ENCODE peak calls at places on chromosomes 3 and 15, in six cellular contexts. X, T, N, R, V and W are unnamed samples.

GRCh38 chr3:46750555-46751038 is 32.9 kb upstream of the PRSS50 start:
- DNase-seq in X (no peak), T (no peak), N (peak), R (no peak), V (no peak), W (no peak)

GRCh38 chr3:66210687-66211295 is 10.0 kb upstream of the SLC25A26 start:
- DNase-seq in X (no peak), T (no peak), N (no peak), R (no peak), V (no peak), W (no peak)

GRCh38 chr15:82647835-82648256 is 683 bp upstream of the CPEB1 start:
- DNase-seq in X (no peak), T (no peak), N (peak), R (no peak), V (no peak), W (peak)

GRCh38 chr3:123419850-123420292 is 29.0 kb downstream of the ADCY5 start:
- DNase-seq in X (no peak), T (no peak), N (no peak), R (no peak), V (peak), W (no peak)

GRCh38 chr3:24364359-24364758 is 130.3 kb downstream of the THRB start:
- DNase-seq in X (no peak), T (no peak), N (no peak), R (no peak), V (no peak), W (no peak)

GRCh38 chr15:73322665-73323373 is 45.9 kb downstream of the HCN4 start:
- DNase-seq in X (no peak), T (no peak), N (no peak), R (no peak), V (no peak), W (no peak)

GRCh38 chr3:30852833-30853232 is 41.6 kb downstream of the GADL1 start:
- DNase-seq in X (no peak), T (no peak), N (no peak), R (no peak), V (no peak), W (no peak)

GRCh38 chr3:48847586-48848423 is at the start of gene PRKAR2A:
- DNase-seq in X (peak), T (peak), N (peak), R (peak), V (peak), W (peak)

GRCh38 chr3:113546414-113546893 is 14.1 kb downstream of the SIDT1 start:
- DNase-seq in X (no peak), T (no peak), N (no peak), R (no peak), V (no peak), W (no peak)

GRCh38 chr3:12351145-12351544 is 62.3 kb downstream of the PPARG start:
- DNase-seq in X (no peak), T (peak), N (no peak), R (no peak), V (no peak), W (no peak)

GRCh38 chr15:61401903-61402698 is 173.0 kb upstream of the RORA start:
- DNase-seq in X (no peak), T (no peak), N (no peak), R (no peak), V (no peak), W (no peak)

GRCh38 chr15:90559119-90559518 is 29.4 kb downstream of the CRTC3 start:
- DNase-seq in X (no peak), T (no peak), N (no peak), R (no peak), V (no peak), W (no peak)

GRCh38 chr15:72319360-72319984 is 485 bp downstream of the CELF6 start:
- DNase-seq in X (peak), T (no peak), N (peak), R (peak), V (peak), W (no peak)

GRCh38 chr3:15271785-15272381 is 60.5 kb downstream of the SH3BP5 start:
- DNase-seq in X (peak), T (peak), N (no peak), R (no peak), V (peak), W (peak)

GRCh38 chr3:157263027-157263426 is 103.1 kb upstream of the CCNL1 start:
- DNase-seq in X (no peak), T (no peak), N (no peak), R (peak), V (no peak), W (no peak)

GRCh38 chr3:122668930-122669730 is 11.5 kb upstream of the PARP14 start:
- DNase-seq in X (no peak), T (no peak), N (no peak), R (peak), V (no peak), W (no peak)

GRCh38 chr15:101142711-101143110 is 109.1 kb downstream of the CHSY1 start:
- DNase-seq in X (no peak), T (no peak), N (no peak), R (no peak), V (no peak), W (no peak)

GRCh38 chr3:45312836-45313493 is 75.4 kb upstream of the LARS2 start:
- DNase-seq in X (no peak), T (no peak), N (no peak), R (no peak), V (no peak), W (no peak)

GRCh38 chr3:195872800-195873199 is 35.6 kb downstream of the TNK2 start:
- DNase-seq in X (no peak), T (no peak), N (no peak), R (no peak), V (no peak), W (no peak)

GRCh38 chr3:132199451-132199850 is 117.8 kb upstream of the ACP3 start:
- DNase-seq in X (no peak), T (no peak), N (no peak), R (no peak), V (no peak), W (no peak)

GRCh38 chr3:70150599-70150998 is 151.1 kb downstream of the SAMMSON start:
- DNase-seq in X (no peak), T (no peak), N (no peak), R (no peak), V (no peak), W (no peak)

GRCh38 chr3:158098834-158099424 is 7.3 kb downstream of the SHOX2 start:
- DNase-seq in X (no peak), T (no peak), N (no peak), R (no peak), V (no peak), W (no peak)

GRCh38 chr3:58349792-58350626 is 17.3 kb downstream of the PXK start:
- DNase-seq in X (no peak), T (no peak), N (no peak), R (no peak), V (no peak), W (peak)

GRCh38 chr3:32420138-32420981 is 28.7 kb downstream of the CMTM7 start:
- DNase-seq in X (no peak), T (no peak), N (no peak), R (peak), V (no peak), W (no peak)

GRCh38 chr3:165753560-165753959 is 83.7 kb downstream of the BCHE start:
- DNase-seq in X (no peak), T (no peak), N (no peak), R (peak), V (no peak), W (no peak)

GRCh38 chr3:32832193-32832592 is 14.4 kb downstream of the TRIM71 start:
- DNase-seq in X (no peak), T (no peak), N (no peak), R (no peak), V (no peak), W (no peak)

GRCh38 chr3:124797426-124797945 is 67.2 kb downstream of the UMPS start:
- DNase-seq in X (no peak), T (no peak), N (no peak), R (no peak), V (no peak), W (no peak)

GRCh38 chr3:156227704-156228103 is 107.3 kb downstream of the KCNAB1 start:
- DNase-seq in X (no peak), T (no peak), N (no peak), R (no peak), V (no peak), W (no peak)

GRCh38 chr3:138874555-138874898 is 39.8 kb upstream of the PIK3CB start:
- DNase-seq in X (no peak), T (no peak), N (no peak), R (no peak), V (no peak), W (no peak)

DNA sequence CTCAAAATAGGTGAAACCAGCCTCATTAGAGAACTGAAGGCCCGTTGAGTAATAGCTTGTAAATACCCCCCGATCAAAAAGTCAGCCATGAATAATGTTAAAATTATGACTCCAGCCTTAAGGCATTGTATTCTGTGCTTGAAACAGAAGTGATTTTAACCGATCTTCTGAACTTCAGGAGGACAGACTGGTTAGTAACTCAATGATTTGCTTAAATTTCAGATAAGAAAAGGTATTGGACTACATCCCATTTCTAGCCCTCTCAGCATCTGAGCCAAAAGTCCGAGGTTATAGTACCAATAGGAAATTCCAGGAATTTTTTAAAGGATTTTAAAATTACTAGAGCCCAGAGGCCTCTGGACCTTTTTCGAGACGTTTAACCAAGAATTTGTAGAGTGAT is 67.7 kb upstream of the FGF12 start:
- DNase-seq in X (no peak), T (no peak), N (no peak), R (no peak), V (no peak), W (no peak)
- H3K4me3 ChIP-seq in X (no peak), T (no peak), N (no peak), R (no peak), V (no peak), W (no peak)

GRCh38 chr15:29207027-29207757 is 62.4 kb downstream of the NSMCE3 start:
- DNase-seq in X (no peak), T (no peak), N (no peak), R (no peak), V (no peak), W (no peak)

GRCh38 chr15:29208352-29208751 is 61.3 kb downstream of the NSMCE3 start:
- DNase-seq in X (no peak), T (no peak), N (peak), R (peak), V (no peak), W (peak)

GRCh38 chr15:29207758-29208108 is 61.9 kb downstream of the NSMCE3 start:
- DNase-seq in X (no peak), T (no peak), N (no peak), R (no peak), V (no peak), W (no peak)

DNA sequence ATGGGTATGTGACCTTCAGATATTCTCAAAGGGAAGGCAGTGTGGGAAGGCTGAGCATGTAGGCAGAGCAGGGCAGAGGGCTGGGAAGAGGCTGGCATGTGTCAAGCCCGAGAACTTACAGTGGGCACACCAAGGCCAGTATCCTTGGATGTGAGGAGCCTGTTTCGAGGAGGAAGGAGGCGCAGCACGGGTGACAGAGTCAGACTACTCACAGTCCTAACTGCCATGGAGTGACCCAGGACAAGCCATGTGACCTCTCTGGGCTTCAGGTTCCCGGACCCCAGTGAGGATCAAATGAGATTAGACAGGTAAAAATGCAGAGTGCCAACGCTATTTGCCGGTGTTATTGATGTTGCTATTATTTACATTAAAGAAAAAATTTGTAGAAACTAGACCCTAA is 65.3 kb downstream of the NSMCE3 start:
- DNase-seq in X (no peak), T (no peak), N (no peak), R (no peak), V (no peak), W (no peak)
- H3K4me3 ChIP-seq in X (no peak), T (no peak), N (no peak), R (no peak), V (no peak), W (no peak)

GRCh38 chr15:64571857-64572291 is 111.5 kb downstream of the ZNF609 start:
- DNase-seq in X (no peak), T (no peak), N (peak), R (peak), V (no peak), W (no peak)

GRCh38 chr15:64568765-64569164 is 108.4 kb downstream of the ZNF609 start:
- DNase-seq in X (no peak), T (no peak), N (no peak), R (no peak), V (no peak), W (peak)

GRCh38 chr15:64572856-64573255 is 112.5 kb downstream of the ZNF609 start:
- DNase-seq in X (no peak), T (no peak), N (no peak), R (no peak), V (no peak), W (no peak)

GRCh38 chr15:64574220-64574994 is 114.0 kb downstream of the ZNF609 start:
- DNase-seq in X (no peak), T (no peak), N (no peak), R (peak), V (no peak), W (no peak)
- H3K4me3 ChIP-seq in X (no peak), T (no peak), N (no peak), R (no peak), V (no peak), W (no peak)

GRCh38 chr3:16506884-16507409 is 6.6 kb downstream of the RFTN1 start:
- DNase-seq in X (no peak), T (no peak), N (no peak), R (no peak), V (no peak), W (no peak)

GRCh38 chr3:16508242-16508575 is 5.3 kb downstream of the RFTN1 start:
- DNase-seq in X (no peak), T (no peak), N (no peak), R (no peak), V (no peak), W (no peak)

GRCh38 chr3:16508591-16508995 is 4.9 kb downstream of the RFTN1 start:
- DNase-seq in X (no peak), T (no peak), N (no peak), R (no peak), V (no peak), W (no peak)

GRCh38 chr3:16506451-16506850 is 7.0 kb downstream of the RFTN1 start:
- DNase-seq in X (no peak), T (no peak), N (no peak), R (no peak), V (no peak), W (no peak)

DNA sequence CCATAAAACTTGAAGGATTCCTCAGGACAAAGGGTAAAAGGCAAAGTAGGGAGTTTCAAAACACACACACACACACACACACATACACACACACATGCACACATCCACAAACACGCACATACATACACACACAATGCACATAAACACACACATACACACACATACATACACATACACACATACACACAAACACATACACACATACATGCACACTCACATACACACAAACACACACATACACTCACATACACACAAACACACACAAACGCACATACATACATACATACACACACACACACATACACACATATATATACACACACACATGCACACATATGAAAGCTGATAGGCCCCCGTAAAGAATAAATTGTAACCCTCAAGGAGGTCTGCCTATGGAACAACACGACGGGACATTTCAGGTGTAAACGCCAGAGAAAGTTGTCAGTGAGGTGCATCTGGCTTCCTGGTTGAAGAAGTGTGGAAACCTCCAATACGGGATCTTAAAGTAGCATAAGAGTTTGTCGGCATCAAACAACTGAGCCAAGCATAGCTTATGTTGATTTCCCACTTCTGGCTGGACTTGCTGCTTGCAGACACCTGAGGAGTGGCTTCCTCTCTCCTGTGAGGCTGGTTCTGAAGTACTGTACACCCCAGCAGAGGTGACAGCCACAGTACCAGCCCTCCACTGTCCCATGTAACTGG is 5.8 kb downstream of the RFTN1 start:
- DNase-seq in X (no peak), T (no peak), N (no peak), R (no peak), V (no peak), W (no peak)
- H3K4me3 ChIP-seq in X (no peak), T (no peak), N (no peak), R (no peak), V (no peak), W (no peak)

GRCh38 chr3:50345586-50345985 is at the start of gene ZMYND10:
- DNase-seq in X (no peak), T (peak), N (peak), R (peak), V (peak), W (peak)
- H3K4me3 ChIP-seq in X (peak), T (no peak), N (no peak), R (peak), V (peak), W (peak)

GRCh38 chr3:10601131-10601856 is 95.9 kb upstream of the ATP2B2 start:
- DNase-seq in X (no peak), T (no peak), N (no peak), R (no peak), V (no peak), W (no peak)

GRCh38 chr3:10600159-10601125 is 95.1 kb upstream of the ATP2B2 start:
- DNase-seq in X (no peak), T (no peak), N (no peak), R (no peak), V (no peak), W (no peak)

GRCh38 chr3:10601857-10602230 is 96.5 kb upstream of the ATP2B2 start:
- DNase-seq in X (no peak), T (no peak), N (no peak), R (no peak), V (no peak), W (no peak)

GRCh38 chr3:10599444-10599843 is 94.1 kb upstream of the ATP2B2 start:
- DNase-seq in X (no peak), T (no peak), N (no peak), R (no peak), V (no peak), W (no peak)

DNA sequence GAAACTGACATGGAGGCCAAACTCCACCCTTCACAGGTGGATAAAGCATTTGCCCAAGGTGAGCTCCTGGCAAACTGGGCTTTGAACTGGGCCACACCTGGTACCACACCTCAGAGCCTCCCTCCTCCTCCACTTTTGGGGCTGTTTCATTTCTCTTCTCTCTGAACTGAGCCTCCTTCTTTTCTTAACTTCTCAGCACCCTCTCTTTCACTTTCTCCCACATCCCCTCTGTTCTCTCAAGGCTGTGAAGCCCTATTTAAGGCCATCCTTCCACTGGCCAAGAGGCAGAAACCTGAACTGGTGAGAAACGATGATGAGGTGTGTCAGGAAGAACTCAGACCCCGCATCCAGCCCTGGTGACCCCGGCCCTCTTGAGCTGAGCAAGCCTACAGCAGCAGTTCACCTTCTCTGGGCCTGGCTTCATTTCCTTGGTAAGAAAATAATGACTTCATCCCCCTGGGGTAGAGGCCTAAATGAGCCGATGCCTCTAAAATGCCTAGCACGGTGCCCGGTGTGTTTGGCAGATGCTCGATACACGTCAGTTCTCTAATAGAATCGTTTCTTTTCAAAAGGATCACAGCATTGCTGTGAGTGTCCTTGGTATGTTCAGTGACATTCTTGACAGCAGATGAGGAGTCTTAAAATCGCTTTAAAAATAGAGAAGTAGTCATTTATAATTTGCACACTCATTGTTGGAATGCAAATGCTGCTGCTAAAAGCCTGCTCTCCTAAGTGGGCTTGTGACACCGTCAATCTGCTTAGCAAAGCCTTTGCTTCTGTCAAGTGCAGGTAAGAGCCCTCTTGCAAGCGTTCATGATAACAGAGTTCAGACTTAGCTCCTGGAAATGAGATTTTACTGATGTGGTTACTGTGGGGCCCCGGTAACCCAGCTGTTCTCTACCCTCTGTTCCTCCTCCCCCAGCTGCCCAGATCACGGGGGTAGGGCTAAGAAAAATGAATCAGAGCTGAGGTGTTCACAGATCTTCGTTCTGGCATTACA is 97.7 kb upstream of the ATP2B2 start:
- DNase-seq in X (no peak), T (no peak), N (no peak), R (no peak), V (no peak), W (peak)
- H3K4me3 ChIP-seq in X (no peak), T (no peak), N (no peak), R (no peak), V (no peak), W (no peak)

GRCh38 chr3:42024578-42025387 is 62.9 kb upstream of the ULK4 start:
- DNase-seq in X (no peak), T (no peak), N (no peak), R (peak), V (no peak), W (no peak)

GRCh38 chr3:42028474-42028873 is 62.7 kb upstream of the TRAK1 start:
- DNase-seq in X (no peak), T (no peak), N (no peak), R (no peak), V (no peak), W (no peak)

GRCh38 chr3:42023380-42023779 is 61.5 kb upstream of the ULK4 start:
- DNase-seq in X (no peak), T (no peak), N (no peak), R (no peak), V (no peak), W (peak)

GRCh38 chr3:42022355-42022754 is 60.5 kb upstream of the ULK4 start:
- DNase-seq in X (no peak), T (no peak), N (no peak), R (no peak), V (no peak), W (no peak)

GRCh38 chr3:42025388-42026138 is 63.7 kb upstream of the ULK4 start:
- DNase-seq in X (peak), T (peak), N (peak), R (peak), V (peak), W (no peak)
- H3K4me3 ChIP-seq in X (no peak), T (no peak), N (no peak), R (no peak), V (no peak), W (no peak)

GRCh38 chr3:18499256-18499655 is 74.1 kb upstream of the SATB1 start:
- DNase-seq in X (no peak), T (no peak), N (no peak), R (peak), V (no peak), W (peak)
- H3K4me3 ChIP-seq in X (no peak), T (no peak), N (no peak), R (no peak), V (no peak), W (no peak)